ENCODE peak calls at places on chromosomes 16 and 17, in ten cellular contexts. J, C, E, S, Y, W, U, X, B and F are unnamed samples.

GRCh38 chr16:49337814-49338350 is 35.7 kb upstream of the C16orf78 start:
- DNase-seq in J (no peak), B (no peak), Y (no peak), C (no peak), E (no peak), W (no peak), S (no peak), X (no peak), U (no peak), F (no peak)

GRCh38 chr17:67837965-67838364 is 12.7 kb downstream of the BPTF start:
- DNase-seq in S (no peak), X (no peak), Y (no peak), C (no peak), J (no peak), U (no peak), E (no peak), W (no peak), B (no peak), F (no peak)

GRCh38 chr17:726331-726919 is 6.0 kb upstream of the TLCD3A start:
- DNase-seq in Y (no peak), U (no peak), E (no peak), C (no peak), X (peak; percentile 68), J (peak; percentile 38), S (no peak), W (no peak), B (no peak), F (no peak)

GRCh38 chr17:6241381-6241780 is 171.2 kb downstream of the WSCD1 start:
- DNase-seq in Y (no peak), J (no peak), E (no peak), B (no peak), W (no peak), U (no peak), S (no peak), C (no peak), X (no peak), F (no peak)

GRCh38 chr17:49018673-49019215 is 21.6 kb downstream of the IGF2BP1 start:
- DNase-seq in C (no peak), S (no peak), U (no peak), W (no peak), Y (no peak), E (no peak), B (no peak), X (no peak), J (no peak), F (no peak)

GRCh38 chr17:69326302-69327059 is 452 bp downstream of the ABCA5 start:
- DNase-seq in X (peak; percentile 53), E (peak; percentile 15), B (peak; percentile 23), Y (peak; percentile 18), S (peak; percentile 76), J (no peak), W (peak; percentile 70), U (no peak), C (peak; percentile 14), F (peak; percentile 68)

GRCh38 chr17:80855968-80856862 is 135.4 kb upstream of the CHMP6 start:
- DNase-seq in S (peak; percentile 98), B (peak; percentile 75), C (no peak), J (peak; percentile 91), W (no peak), X (peak; percentile 17), Y (peak; percentile 98), U (peak; percentile 82), E (peak; percentile 48), F (peak; percentile 93)

GRCh38 chr17:3738562-3739295 is 15.0 kb downstream of the HASPIN start:
- DNase-seq in Y (no peak), B (no peak), S (peak; percentile 76), J (no peak), X (peak; percentile 82), U (no peak), W (no peak), E (no peak), C (peak; percentile 52), F (no peak)

GRCh38 chr16:74053784-74054306 is 242.8 kb upstream of the PSMD7 start:
- DNase-seq in S (no peak), W (no peak), C (peak; percentile 30), X (no peak), J (no peak), E (no peak), U (no peak), Y (no peak), B (no peak), F (no peak)

GRCh38 chr16:23903001-23903414 is 67.2 kb downstream of the PRKCB start:
- DNase-seq in C (no peak), S (peak; percentile 74), J (no peak), X (no peak), W (no peak), B (no peak), U (peak; percentile 31), Y (no peak), E (peak; percentile 85), F (no peak)

GRCh38 chr17:66943484-66943883 is 21.0 kb upstream of the CACNG4 start:
- DNase-seq in U (no peak), B (no peak), S (no peak), W (no peak), X (no peak), C (no peak), Y (no peak), J (peak; percentile 19), E (no peak), F (no peak)

GRCh38 chr16:31179747-31180458 is at the start of gene FUS:
- DNase-seq in B (peak; percentile 82), W (peak; percentile 75), C (peak; percentile 94), S (peak; percentile 79), X (peak; percentile 90), J (peak; percentile 98), Y (peak; percentile 76), U (peak; percentile 64), E (peak; percentile 88), F (peak; percentile 90)

GRCh38 chr16:17519041-17519440 is 48.3 kb upstream of the XYLT1 start:
- DNase-seq in U (no peak), W (no peak), B (no peak), E (no peak), S (no peak), J (no peak), X (no peak), Y (peak; percentile 11), C (peak; percentile 2), F (no peak)

GRCh38 chr17:50123649-50124349 is 6.2 kb downstream of the SAMD14 start:
- DNase-seq in C (no peak), X (no peak), W (peak; percentile 62), E (peak; percentile 93), J (no peak), Y (no peak), S (no peak), U (no peak), B (no peak), F (no peak)

GRCh38 chr16:57830890-57831484 is 28.7 kb upstream of the KIFC3 start:
- DNase-seq in Y (no peak), J (no peak), E (no peak), B (no peak), W (no peak), S (peak; percentile 74), C (no peak), X (peak; percentile 66), U (no peak), F (no peak)

GRCh38 chr16:14345512-14346115 is 274.5 kb downstream of the MRTFB start:
- DNase-seq in B (no peak), U (no peak), X (no peak), J (no peak), E (no peak), W (no peak), S (no peak), Y (no peak), C (no peak), F (no peak)

GRCh38 chr16:60181542-60181941 is 1447.4 kb upstream of the GOT2 start:
- DNase-seq in E (peak; percentile 26), W (no peak), J (no peak), C (no peak), X (no peak), Y (no peak), B (no peak), S (no peak), U (no peak), F (no peak)

GRCh38 chr16:1789643-1790045 is 3.9 kb downstream of the IGFALS start:
- DNase-seq in J (peak; percentile 78), U (no peak), Y (no peak), W (no peak), B (no peak), E (no peak), S (no peak), C (no peak), X (no peak), F (no peak)

GRCh38 chr16:12341423-12341822 is 364.9 kb downstream of the SNX29 start:
- DNase-seq in E (no peak), U (no peak), W (no peak), B (no peak), Y (peak; percentile 81), X (no peak), C (no peak), S (peak; percentile 77), J (no peak), F (no peak)

GRCh38 chr17:66326476-66327047 is 24.1 kb downstream of the PRKCA start:
- DNase-seq in J (no peak), W (no peak), U (no peak), C (no peak), B (no peak), X (no peak), S (no peak), E (no peak), Y (no peak), F (no peak)

GRCh38 chr16:87543436-87544191 is 50.8 kb upstream of the ZCCHC14 start:
- DNase-seq in Y (no peak), U (peak; percentile 44), S (no peak), W (no peak), X (no peak), B (no peak), J (no peak), C (no peak), E (no peak), F (no peak)

GRCh38 chr16:89257757-89258465 is 40.4 kb downstream of the ZNF778 start:
- DNase-seq in Y (no peak), S (no peak), J (no peak), B (no peak), U (no peak), X (peak; percentile 18), C (no peak), E (no peak), W (no peak), F (no peak)

GRCh38 chr16:57938936-57939871 is 31.7 kb downstream of the CNGB1 start:
- DNase-seq in X (no peak), B (no peak), C (peak; percentile 11), E (peak; percentile 30), J (peak; percentile 92), U (no peak), W (no peak), S (peak; percentile 53), Y (peak; percentile 26), F (peak; percentile 34)

GRCh38 chr16:9098377-9099090 is 7.1 kb downstream of the HAPSTR1 start:
- DNase-seq in X (peak; percentile 89), Y (no peak), S (no peak), C (no peak), U (no peak), E (no peak), B (no peak), J (no peak), W (no peak), F (no peak)

GRCh38 chr16:54228325-54228724 is 58.3 kb downstream of the IRX3 start:
- DNase-seq in B (no peak), S (no peak), Y (no peak), W (no peak), J (no peak), U (no peak), C (no peak), E (no peak), X (no peak), F (no peak)

GRCh38 chr17:62802531-62803205 is 5.4 kb downstream of the MARCHF10 start:
- DNase-seq in Y (no peak), X (no peak), C (no peak), W (no peak), B (no peak), U (no peak), J (no peak), S (no peak), E (no peak), F (no peak)

GRCh38 chr16:48132696-48133095 is 23.1 kb downstream of the ABCC12 start:
- DNase-seq in C (no peak), U (no peak), B (no peak), J (no peak), X (no peak), Y (no peak), W (no peak), S (no peak), E (no peak), F (no peak)

GRCh38 chr17:3802461-3803307 is 1.7 kb upstream of the ITGAE start:
- DNase-seq in C (no peak), J (peak; percentile 80), U (no peak), W (no peak), S (peak; percentile 48), Y (peak; percentile 71), E (no peak), B (no peak), X (no peak), F (no peak)